ENCODE peak calls at places on chromosomes 12 and 14, in four cellular contexts. Z, R, U and X are unnamed samples.

GRCh38 chr14:77979171-77979570 is 179.3 kb downstream of the ADCK1 start:
- DNase-seq in R (no peak), U (no peak), Z (no peak), X (no peak)

GRCh38 chr14:53055003-53055402 is 98.1 kb downstream of the DDHD1 start:
- DNase-seq in R (no peak), U (no peak), Z (peak; percentile 35), X (no peak)

GRCh38 chr14:45526715-45527549 is 273.9 kb upstream of the MIS18BP1 start:
- DNase-seq in R (no peak), U (no peak), Z (no peak), X (no peak)

GRCh38 chr14:32764131-32764530 is 174.5 kb upstream of the NPAS3 start:
- DNase-seq in Z (no peak), U (no peak), R (no peak), X (no peak)

GRCh38 chr14:30874999-30875787 is 834 bp downstream of the COCH start:
- DNase-seq in U (no peak), R (no peak), Z (no peak), X (no peak)

GRCh38 chr14:90782892-90783291 is 33.3 kb downstream of the TTC7B start:
- DNase-seq in U (no peak), R (peak; percentile 33), Z (no peak), X (no peak)

GRCh38 chr12:110616471-110617115 is 2.7 kb downstream of the TCTN1 start:
- DNase-seq in Z (no peak), R (no peak), U (no peak), X (no peak)

GRCh38 chr14:25042362-25043299 is 7.3 kb downstream of the STXBP6 start:
- DNase-seq in Z (peak; percentile 25), U (no peak), R (no peak), X (no peak)

GRCh38 chr12:96471368-96472040 is 17.9 kb upstream of the CFAP54 start:
- DNase-seq in R (no peak), U (no peak), Z (peak; percentile 36), X (no peak)

GRCh38 chr14:34826661-34827060 is 48.5 kb downstream of the BAZ1A start:
- DNase-seq in Z (no peak), U (no peak), R (no peak), X (no peak)

GRCh38 chr12:50240096-50240791 is 43.1 kb downstream of the LIMA1 start:
- DNase-seq in U (no peak), Z (no peak), R (no peak), X (no peak)
- H3K4me3 ChIP-seq in U (no peak overlapping the region), Z (no peak overlapping the region), R (no peak overlapping the region), X (no peak overlapping the region)

GRCh38 chr14:104931771-104932675 is 7.3 kb downstream of the PLD4 start:
- DNase-seq in U (no peak), R (peak; percentile 62), Z (no peak), X (no peak)
- H3K4me3 ChIP-seq in U (no peak overlapping the region), R (peak overlapping the region; percentile 70), Z (peak overlapping the region; percentile 51), X (peak overlapping the region; percentile 80)

DNA sequence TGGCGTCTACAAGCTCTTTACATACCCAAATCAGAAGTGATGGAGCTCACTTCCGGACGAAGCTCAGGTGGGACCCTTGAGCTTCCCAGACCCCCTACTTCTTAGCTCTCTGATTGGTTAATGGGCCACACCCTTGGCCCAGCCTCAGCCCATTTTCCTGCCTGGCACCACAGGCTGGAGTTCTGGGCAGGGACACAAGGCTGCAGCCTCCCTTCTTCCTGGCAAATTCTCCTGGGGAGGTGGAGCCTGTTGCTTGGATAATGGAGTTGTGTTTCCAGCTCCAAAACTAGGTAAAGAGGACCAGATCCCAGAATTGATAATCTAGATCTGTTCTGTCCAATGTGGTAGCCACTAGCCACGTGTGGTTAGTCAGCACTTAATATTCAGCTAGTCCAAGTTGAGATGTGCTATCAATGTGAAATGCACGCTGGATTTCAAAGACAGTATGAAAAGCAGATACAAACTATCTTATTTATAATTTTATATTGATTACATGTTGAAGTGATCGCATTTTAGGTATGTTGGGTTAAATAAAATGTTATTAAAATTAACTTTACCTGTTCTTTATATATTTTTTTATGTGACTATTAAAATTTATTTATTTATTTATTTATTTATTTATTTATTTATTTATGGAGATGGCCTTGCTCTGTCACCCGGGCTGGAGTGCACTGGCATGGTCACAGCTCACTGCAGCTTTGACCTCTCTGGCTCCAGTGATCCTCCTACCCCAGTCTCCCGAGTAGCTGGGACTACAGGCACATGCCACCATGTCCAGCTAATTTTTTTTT is 12.6 kb upstream of the FAIM2 start:
- DNase-seq in R (peak; percentile 25), U (no peak), Z (no peak), X (no peak)
- H3K4me3 ChIP-seq in R (no peak overlapping the region), U (no peak overlapping the region), Z (no peak overlapping the region), X (no peak overlapping the region)

DNA sequence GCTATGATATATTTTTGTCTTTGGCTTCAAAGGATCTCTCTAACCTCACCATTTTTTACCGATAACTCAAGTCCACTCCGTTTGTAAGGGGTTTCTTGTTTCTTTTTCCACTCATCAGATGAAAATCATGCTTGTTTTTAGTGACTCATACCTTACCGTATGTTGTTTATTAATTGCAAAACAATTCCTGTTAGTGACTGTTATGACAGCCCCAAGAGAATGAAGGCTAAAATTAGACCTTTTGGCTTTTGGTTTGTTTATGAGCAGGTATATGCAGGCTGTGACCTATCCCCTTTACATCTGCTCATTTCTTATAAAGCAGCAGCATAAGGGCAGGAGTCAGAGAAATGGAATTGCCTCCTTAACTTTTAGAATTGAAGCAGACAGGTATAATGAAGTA is 319.8 kb downstream of the CEP128 start:
- DNase-seq in Z (no peak), U (no peak), R (no peak), X (no peak)
- H3K4me3 ChIP-seq in Z (no peak overlapping the region), U (no peak overlapping the region), R (no peak overlapping the region), X (no peak overlapping the region)

DNA sequence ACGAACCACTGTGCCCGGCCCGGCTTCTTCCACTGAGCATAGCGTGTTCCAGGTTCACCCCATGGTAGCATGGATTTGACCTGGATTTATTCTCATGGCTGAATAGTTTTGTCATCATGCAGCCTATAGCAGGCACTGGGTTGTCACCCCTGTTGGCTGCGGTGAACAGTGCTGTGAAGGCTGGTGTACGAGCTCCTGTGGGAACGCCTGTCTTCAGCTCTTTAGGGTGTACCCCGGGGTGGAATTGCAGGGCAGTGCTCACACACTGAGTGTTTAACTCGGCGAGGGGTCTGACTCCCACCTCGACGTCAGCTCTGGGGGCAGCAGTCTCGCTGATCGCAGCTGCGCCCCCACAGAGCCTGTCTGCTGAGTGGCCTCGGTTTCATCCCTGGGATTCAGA is 15.3 kb downstream of the MMP17 start:
- DNase-seq in Z (no peak), U (no peak), R (no peak), X (no peak)
- H3K4me3 ChIP-seq in Z (no peak overlapping the region), U (no peak overlapping the region), R (no peak overlapping the region), X (no peak overlapping the region)

GRCh38 chr14:42535397-42535796 is 928.7 kb downstream of the LRFN5 start:
- DNase-seq in Z (no peak), U (no peak), R (no peak), X (no peak)
- H3K4me3 ChIP-seq in Z (no peak overlapping the region), U (no peak overlapping the region), R (no peak overlapping the region), X (no peak overlapping the region)

GRCh38 chr14:98325761-98326160 is 946.2 kb downstream of the BCL11B start:
- DNase-seq in R (no peak), U (no peak), Z (no peak), X (no peak)
- H3K4me3 ChIP-seq in R (no peak overlapping the region), U (no peak overlapping the region), Z (no peak overlapping the region), X (no peak overlapping the region)

GRCh38 chr14:94027566-94028449 is 1.7 kb downstream of the OTUB2 start:
- DNase-seq in R (no peak), Z (no peak), U (no peak), X (no peak)

GRCh38 chr14:94026886-94027469 is 838 bp downstream of the OTUB2 start:
- DNase-seq in R (no peak), U (no peak), Z (no peak), X (no peak)

GRCh38 chr14:94024549-94024948 is 1.6 kb upstream of the OTUB2 start:
- DNase-seq in U (no peak), R (no peak), Z (no peak), X (no peak)

GRCh38 chr14:94026173-94026885 is at the start of gene OTUB2:
- DNase-seq in Z (peak; percentile 94), U (peak; percentile 98), R (peak; percentile 99), X (peak; percentile 91)

GRCh38 chr14:94025720-94026119 is 420 bp upstream of the OTUB2 start:
- DNase-seq in U (no peak), R (no peak), Z (no peak), X (no peak)
- H3K4me3 ChIP-seq in U (no peak overlapping the region), R (peak overlapping the region; percentile 79), Z (peak overlapping the region; percentile 62), X (peak overlapping the region; percentile 78)